ENCODE peak calls at places on chromosomes 16 and 17, in nine cellular contexts. One of them, this sample, is unnamed. For H3K4me1 and H3K36me3, the result is how much of the 10 kb centered on the place peaks cover.

GRCh38 chr17:74728702-74729075 is 8.4 kb upstream of the RAB37 start:
- DNase-seq in OCI-LY7: no peak
- DNase-seq in tibial nerve: no peak
- DNase-seq in transverse colon: no peak
- DNase-seq in stomach: no peak
- DNase-seq in Peyer's patch: no peak
- DNase-seq in right atrium auricular region: no peak
- DNase-seq in kidney: no peak
- DNase-seq in breast epithelium: no peak
- DNase-seq in this sample: no peak

GRCh38 chr17:72492941-72493340 is 372.1 kb downstream of the SOX9 start:
- DNase-seq in right atrium auricular region: no peak
- DNase-seq in kidney: no peak
- DNase-seq in tibial nerve: no peak
- DNase-seq in Peyer's patch: no peak
- DNase-seq in breast epithelium: no peak
- DNase-seq in stomach: no peak
- DNase-seq in transverse colon: no peak
- DNase-seq in OCI-LY7: no peak
- DNase-seq in this sample: no peak

GRCh38 chr17:64202683-64203430 is 60.2 kb downstream of the TEX2 start:
- DNase-seq in transverse colon: no peak
- DNase-seq in Peyer's patch: no peak
- DNase-seq in breast epithelium: no peak
- DNase-seq in stomach: no peak
- DNase-seq in kidney: no peak
- DNase-seq in right atrium auricular region: no peak
- DNase-seq in OCI-LY7: no peak
- DNase-seq in tibial nerve: no peak
- DNase-seq in this sample: no peak

GRCh38 chr17:82582208-82582607 is 62.7 kb downstream of the FOXK2 start:
- DNase-seq in OCI-LY7: no peak
- DNase-seq in stomach: no peak
- DNase-seq in tibial nerve: no peak
- DNase-seq in transverse colon: no peak
- DNase-seq in right atrium auricular region: no peak
- DNase-seq in kidney: no peak
- DNase-seq in breast epithelium: no peak
- DNase-seq in Peyer's patch: no peak
- DNase-seq in this sample: no peak

GRCh38 chr16:85172465-85173071 is 60.3 kb upstream of the CIBAR2 start:
- DNase-seq in kidney: peak
- DNase-seq in breast epithelium: no peak
- DNase-seq in transverse colon: no peak
- DNase-seq in OCI-LY7: no peak
- DNase-seq in Peyer's patch: no peak
- DNase-seq in tibial nerve: no peak
- DNase-seq in stomach: no peak
- DNase-seq in right atrium auricular region: no peak
- DNase-seq in this sample: no peak

GRCh38 chr17:11742891-11743290 is 144.6 kb downstream of the DNAH9 start:
- DNase-seq in tibial nerve: no peak
- DNase-seq in transverse colon: no peak
- DNase-seq in OCI-LY7: no peak
- DNase-seq in Peyer's patch: no peak
- DNase-seq in stomach: no peak
- DNase-seq in right atrium auricular region: no peak
- DNase-seq in breast epithelium: no peak
- DNase-seq in kidney: no peak
- DNase-seq in this sample: peak

GRCh38 chr16:3825103-3825502 is 55.4 kb downstream of the CREBBP start:
- DNase-seq in transverse colon: no peak
- DNase-seq in kidney: no peak
- DNase-seq in Peyer's patch: no peak
- DNase-seq in tibial nerve: no peak
- DNase-seq in stomach: no peak
- DNase-seq in OCI-LY7: no peak
- DNase-seq in right atrium auricular region: no peak
- DNase-seq in breast epithelium: no peak
- DNase-seq in this sample: no peak

GRCh38 chr17:32960815-32961214 is 30.8 kb upstream of the SPACA3 start:
- DNase-seq in kidney: no peak
- DNase-seq in tibial nerve: no peak
- DNase-seq in stomach: no peak
- DNase-seq in Peyer's patch: no peak
- DNase-seq in transverse colon: no peak
- DNase-seq in OCI-LY7: no peak
- DNase-seq in right atrium auricular region: no peak
- DNase-seq in breast epithelium: no peak
- DNase-seq in this sample: no peak

GRCh38 chr17:57579245-57579644 is 165.9 kb downstream of the CCDC182 start:
- DNase-seq in tibial nerve: no peak
- DNase-seq in breast epithelium: no peak
- DNase-seq in OCI-LY7: no peak
- DNase-seq in stomach: no peak
- DNase-seq in transverse colon: no peak
- DNase-seq in Peyer's patch: no peak
- DNase-seq in kidney: peak
- DNase-seq in right atrium auricular region: no peak
- DNase-seq in this sample: no peak

GRCh38 chr17:18016426-18016825 is 22.5 kb downstream of the ATPAF2 start:
- DNase-seq in tibial nerve: no peak
- DNase-seq in Peyer's patch: no peak
- DNase-seq in OCI-LY7: no peak
- DNase-seq in right atrium auricular region: no peak
- DNase-seq in kidney: no peak
- DNase-seq in breast epithelium: no peak
- DNase-seq in transverse colon: no peak
- DNase-seq in stomach: no peak
- DNase-seq in this sample: no peak

GRCh38 chr16:69501956-69502457 is 63.8 kb upstream of the NFAT5 start:
- DNase-seq in Peyer's patch: no peak
- DNase-seq in stomach: no peak
- DNase-seq in breast epithelium: no peak
- DNase-seq in right atrium auricular region: no peak
- DNase-seq in kidney: no peak
- DNase-seq in transverse colon: no peak
- DNase-seq in OCI-LY7: peak
- DNase-seq in tibial nerve: no peak
- DNase-seq in this sample: no peak

GRCh38 chr16:63187638-63188037 is 1151.4 kb upstream of the CDH8 start:
- DNase-seq in OCI-LY7: no peak
- DNase-seq in right atrium auricular region: no peak
- DNase-seq in Peyer's patch: no peak
- DNase-seq in stomach: no peak
- DNase-seq in breast epithelium: no peak
- DNase-seq in kidney: no peak
- DNase-seq in tibial nerve: no peak
- DNase-seq in transverse colon: no peak
- DNase-seq in this sample: no peak
- TF ChIP-seq CTCF in OCI-LY7: no peak
- TF ChIP-seq CTCF in right atrium auricular region: no peak
- TF ChIP-seq CTCF in Peyer's patch: no peak
- TF ChIP-seq CTCF in stomach: no peak
- TF ChIP-seq CTCF in breast epithelium: no peak
- TF ChIP-seq CTCF in kidney: no peak
- TF ChIP-seq CTCF in tibial nerve: no peak
- TF ChIP-seq CTCF in transverse colon: no peak
- TF ChIP-seq CTCF in this sample: no peak

DNA sequence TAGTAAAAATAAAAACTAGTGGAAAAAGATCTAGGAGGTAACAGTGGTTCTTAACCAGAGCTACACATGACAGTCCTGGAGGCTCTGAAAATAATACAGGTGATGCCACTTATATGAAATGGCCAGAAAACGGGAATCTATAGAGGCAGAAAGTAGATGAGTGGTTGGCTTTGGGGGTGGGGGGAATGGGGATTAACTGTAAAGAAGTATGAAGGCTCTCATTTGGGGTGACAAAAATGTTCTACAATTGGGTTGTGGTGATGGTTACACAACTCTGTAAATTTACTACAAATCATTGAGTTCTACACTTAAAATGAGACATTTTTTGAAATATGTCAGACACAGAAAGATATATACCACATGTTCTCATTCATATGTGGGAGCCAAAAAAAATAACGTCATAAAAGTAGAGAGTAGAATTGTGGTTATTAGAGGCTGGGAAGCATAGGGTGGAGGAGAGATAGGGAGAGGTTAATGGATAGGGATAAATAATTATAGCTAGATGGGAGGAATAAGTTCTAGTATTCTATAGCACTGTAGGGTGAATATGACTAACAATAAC is 25.7 kb downstream of the ARHGAP17 start:
- DNase-seq in OCI-LY7: no peak
- DNase-seq in breast epithelium: no peak
- DNase-seq in Peyer's patch: no peak
- DNase-seq in right atrium auricular region: no peak
- DNase-seq in transverse colon: no peak
- DNase-seq in stomach: no peak
- DNase-seq in kidney: no peak
- DNase-seq in tibial nerve: no peak
- DNase-seq in this sample: no peak
- H3K4me1 ChIP-seq in OCI-LY7: under half
- H3K4me1 ChIP-seq in breast epithelium: under half
- H3K4me1 ChIP-seq in Peyer's patch: half or more
- H3K4me1 ChIP-seq in right atrium auricular region: half or more
- H3K4me1 ChIP-seq in transverse colon: half or more
- H3K4me1 ChIP-seq in stomach: half or more
- H3K4me1 ChIP-seq in kidney: under half
- H3K4me1 ChIP-seq in tibial nerve: half or more
- H3K4me1 ChIP-seq in this sample: half or more

GRCh38 chr17:8481703-8482102 is 46.0 kb downstream of the NDEL1 start:
- DNase-seq in stomach: no peak
- DNase-seq in right atrium auricular region: no peak
- DNase-seq in tibial nerve: no peak
- DNase-seq in kidney: no peak
- DNase-seq in breast epithelium: no peak
- DNase-seq in OCI-LY7: no peak
- DNase-seq in Peyer's patch: no peak
- DNase-seq in transverse colon: no peak
- DNase-seq in this sample: no peak
- H3K36me3 ChIP-seq in stomach: under half
- H3K36me3 ChIP-seq in right atrium auricular region: half or more
- H3K36me3 ChIP-seq in tibial nerve: half or more
- H3K36me3 ChIP-seq in kidney: half or more
- H3K36me3 ChIP-seq in breast epithelium: under half
- H3K36me3 ChIP-seq in OCI-LY7: half or more
- H3K36me3 ChIP-seq in Peyer's patch: under half
- H3K36me3 ChIP-seq in transverse colon: under half
- H3K36me3 ChIP-seq in this sample: under half

DNA sequence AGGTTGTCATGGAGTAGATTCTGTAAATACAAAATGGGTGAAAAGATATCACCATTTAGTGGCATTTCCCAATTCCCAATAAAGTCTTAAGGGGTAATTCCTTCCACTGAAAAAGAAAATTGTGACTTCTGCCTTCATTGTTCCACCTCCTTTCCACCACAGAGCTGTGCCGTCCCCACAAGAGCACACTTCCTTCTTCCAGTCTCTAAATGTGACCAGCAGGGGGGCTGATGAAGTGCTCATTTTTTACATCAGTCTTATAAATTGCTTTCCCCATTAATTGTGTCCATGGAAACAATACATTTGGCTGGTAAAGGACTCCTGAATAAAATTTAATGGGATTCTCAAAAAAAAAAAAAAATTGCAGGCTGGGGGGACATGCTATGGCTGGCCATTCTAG is 260.8 kb upstream of the PSMD7 start:
- DNase-seq in right atrium auricular region: no peak
- DNase-seq in OCI-LY7: peak
- DNase-seq in breast epithelium: no peak
- DNase-seq in transverse colon: no peak
- DNase-seq in kidney: no peak
- DNase-seq in Peyer's patch: no peak
- DNase-seq in tibial nerve: no peak
- DNase-seq in stomach: no peak
- DNase-seq in this sample: no peak
- TF ChIP-seq CTCF in right atrium auricular region: peak
- TF ChIP-seq CTCF in OCI-LY7: peak
- TF ChIP-seq CTCF in breast epithelium: no peak
- TF ChIP-seq CTCF in transverse colon: no peak
- TF ChIP-seq CTCF in kidney: no peak
- TF ChIP-seq CTCF in Peyer's patch: no peak
- TF ChIP-seq CTCF in tibial nerve: no peak
- TF ChIP-seq CTCF in stomach: no peak
- TF ChIP-seq CTCF in this sample: no peak

GRCh38 chr17:81037783-81038733 is 3.1 kb downstream of the BAIAP2 start:
- DNase-seq in OCI-LY7: no peak
- DNase-seq in stomach: peak
- DNase-seq in breast epithelium: no peak
- DNase-seq in tibial nerve: no peak
- DNase-seq in transverse colon: no peak
- DNase-seq in Peyer's patch: no peak
- DNase-seq in right atrium auricular region: no peak
- DNase-seq in kidney: peak
- DNase-seq in this sample: no peak
- H3K4me1 ChIP-seq in OCI-LY7: under half
- H3K4me1 ChIP-seq in stomach: half or more
- H3K4me1 ChIP-seq in breast epithelium: under half
- H3K4me1 ChIP-seq in tibial nerve: half or more
- H3K4me1 ChIP-seq in transverse colon: half or more
- H3K4me1 ChIP-seq in Peyer's patch: under half
- H3K4me1 ChIP-seq in right atrium auricular region: half or more
- H3K4me1 ChIP-seq in kidney: half or more
- H3K4me1 ChIP-seq in this sample: under half

GRCh38 chr17:3815122-3815521 is 14.1 kb upstream of the ITGAE start:
- DNase-seq in transverse colon: no peak
- DNase-seq in breast epithelium: no peak
- DNase-seq in stomach: no peak
- DNase-seq in Peyer's patch: no peak
- DNase-seq in right atrium auricular region: no peak
- DNase-seq in kidney: no peak
- DNase-seq in OCI-LY7: no peak
- DNase-seq in tibial nerve: no peak
- DNase-seq in this sample: no peak

GRCh38 chr17:3814361-3814760 is 13.4 kb upstream of the ITGAE start:
- DNase-seq in right atrium auricular region: no peak
- DNase-seq in tibial nerve: no peak
- DNase-seq in kidney: no peak
- DNase-seq in Peyer's patch: no peak
- DNase-seq in stomach: no peak
- DNase-seq in OCI-LY7: no peak
- DNase-seq in transverse colon: no peak
- DNase-seq in breast epithelium: no peak
- DNase-seq in this sample: no peak

GRCh38 chr17:3813171-3813570 is 12.2 kb upstream of the ITGAE start:
- DNase-seq in transverse colon: no peak
- DNase-seq in breast epithelium: no peak
- DNase-seq in Peyer's patch: no peak
- DNase-seq in kidney: no peak
- DNase-seq in right atrium auricular region: no peak
- DNase-seq in tibial nerve: no peak
- DNase-seq in OCI-LY7: no peak
- DNase-seq in stomach: no peak
- DNase-seq in this sample: no peak

GRCh38 chr17:3812284-3812683 is 11.3 kb upstream of the ITGAE start:
- DNase-seq in tibial nerve: no peak
- DNase-seq in Peyer's patch: no peak
- DNase-seq in breast epithelium: no peak
- DNase-seq in OCI-LY7: no peak
- DNase-seq in transverse colon: no peak
- DNase-seq in kidney: no peak
- DNase-seq in stomach: no peak
- DNase-seq in right atrium auricular region: no peak
- DNase-seq in this sample: no peak

GRCh38 chr17:3812771-3813170 is 11.8 kb upstream of the ITGAE start:
- DNase-seq in transverse colon: no peak
- DNase-seq in tibial nerve: no peak
- DNase-seq in right atrium auricular region: no peak
- DNase-seq in breast epithelium: no peak
- DNase-seq in Peyer's patch: no peak
- DNase-seq in kidney: no peak
- DNase-seq in OCI-LY7: no peak
- DNase-seq in stomach: no peak
- DNase-seq in this sample: no peak
- H3K36me3 ChIP-seq in transverse colon: under half
- H3K36me3 ChIP-seq in tibial nerve: half or more
- H3K36me3 ChIP-seq in right atrium auricular region: half or more
- H3K36me3 ChIP-seq in breast epithelium: under half
- H3K36me3 ChIP-seq in Peyer's patch: half or more
- H3K36me3 ChIP-seq in kidney: half or more
- H3K36me3 ChIP-seq in OCI-LY7: half or more
- H3K36me3 ChIP-seq in stomach: half or more
- H3K36me3 ChIP-seq in this sample: under half